ENCODE peak calls at places on chromosomes 2 and 18, in eight cellular contexts. B, D, R, A, L, P, E and I are unnamed samples.

GRCh38 chr2:219078126-219078525 is 17.4 kb upstream of the IHH start:
- DNase-seq in D (no peak), P (no peak), E (no peak), B (no peak), A (no peak), L (no peak), R (no peak), I (no peak)

GRCh38 chr2:218807626-218808025 is 24.0 kb downstream of the PRKAG3 start:
- DNase-seq in D (no peak), E (no peak), B (no peak), P (no peak), R (no peak), L (no peak), A (no peak), I (no peak)

GRCh38 chr2:160209457-160209856 is 9.4 kb upstream of the ITGB6 start:
- DNase-seq in D (no peak), A (no peak), R (no peak), P (no peak), B (no peak), L (no peak), E (no peak), I (no peak)

GRCh38 chr2:166643980-166644379 is 149.9 kb upstream of the SCN7A start:
- DNase-seq in P (no peak), A (no peak), B (no peak), E (no peak), L (no peak), R (no peak), D (no peak), I (no peak)

GRCh38 chr2:218041302-218042165 is 27.5 kb upstream of the RUFY4 start:
- DNase-seq in B (no peak), E (no peak), A (no peak), R (no peak), P (no peak), D (no peak), L (no peak), I (no peak)

GRCh38 chr18:58785171-58785805 is 79.4 kb upstream of the ZNF532 start:
- DNase-seq in D (peak; percentile 88), P (peak; percentile 93), L (no peak), A (peak; percentile 53), R (no peak), B (no peak), E (no peak), I (no peak)

GRCh38 chr18:21393986-21394385 is 152.0 kb downstream of the GREB1L start:
- DNase-seq in A (no peak), R (no peak), E (no peak), D (no peak), B (no peak), L (no peak), P (no peak), I (no peak)

GRCh38 chr18:31189757-31190156 is 27.1 kb upstream of the DSC1 start:
- DNase-seq in L (no peak), E (no peak), P (no peak), R (no peak), D (no peak), B (no peak), A (no peak), I (no peak)

GRCh38 chr2:235160281-235160805 is 208.5 kb downstream of the SH3BP4 start:
- DNase-seq in E (no peak), A (no peak), P (peak; percentile 27), D (no peak), R (no peak), B (no peak), L (no peak), I (no peak)

GRCh38 chr2:223414646-223415045 is 187.5 kb downstream of the SCG2 start:
- DNase-seq in B (no peak), R (no peak), L (no peak), E (no peak), A (no peak), D (no peak), P (no peak), I (no peak)

GRCh38 chr18:58247363-58247834 is 203.4 kb downstream of the NEDD4L start:
- DNase-seq in L (no peak), A (no peak), R (no peak), E (no peak), D (no peak), B (no peak), P (peak; percentile 67), I (no peak)

GRCh38 chr2:188381614-188382013 is 89.9 kb downstream of the GULP1 start:
- DNase-seq in E (no peak), D (peak; percentile 83), A (no peak), L (no peak), B (no peak), R (no peak), P (no peak), I (no peak)

GRCh38 chr2:169189123-169189522 is 119.8 kb downstream of the DHRS9 start:
- DNase-seq in P (no peak), B (no peak), E (no peak), R (no peak), L (no peak), A (no peak), D (no peak), I (no peak)

GRCh38 chr18:67597759-67598158 is 81.2 kb upstream of the DSEL start:
- DNase-seq in L (no peak), E (no peak), B (no peak), R (no peak), P (no peak), D (no peak), A (no peak), I (no peak)

GRCh38 chr2:45964226-45964841 is 312.9 kb downstream of the PRKCE start:
- DNase-seq in R (peak; percentile 80), B (peak; percentile 81), A (peak; percentile 96), P (no peak), E (peak; percentile 36), L (peak; percentile 4), D (peak; percentile 97), I (no peak)

GRCh38 chr2:45891719-45892118 is 240.2 kb downstream of the PRKCE start:
- DNase-seq in L (no peak), B (no peak), D (no peak), R (no peak), A (no peak), P (no peak), E (peak; percentile 64), I (no peak)

GRCh38 chr18:74528913-74529312 is 5.4 kb upstream of the CNDP1 start:
- DNase-seq in R (no peak), P (no peak), A (no peak), E (no peak), D (no peak), B (no peak), L (no peak), I (no peak)

GRCh38 chr2:53445376-53446072 is 322.1 kb upstream of the CHAC2 start:
- DNase-seq in A (no peak), E (no peak), D (no peak), B (no peak), R (no peak), L (no peak), P (no peak), I (no peak)

GRCh38 chr2:160687629-160688028 is 194.0 kb upstream of the RBMS1 start:
- DNase-seq in P (no peak), R (no peak), E (no peak), B (no peak), D (no peak), A (no peak), L (no peak), I (no peak)

GRCh38 chr2:227939271-227940027 is 68.0 kb downstream of the DAW1 start:
- DNase-seq in B (no peak), D (peak; percentile 60), A (no peak), L (no peak), E (peak; percentile 15), R (no peak), P (peak; percentile 71), I (no peak)

GRCh38 chr2:158251356-158251755 is 149.7 kb downstream of the UPP2 start:
- DNase-seq in P (no peak), A (no peak), R (no peak), B (no peak), E (no peak), L (no peak), D (no peak), I (no peak)

DNA sequence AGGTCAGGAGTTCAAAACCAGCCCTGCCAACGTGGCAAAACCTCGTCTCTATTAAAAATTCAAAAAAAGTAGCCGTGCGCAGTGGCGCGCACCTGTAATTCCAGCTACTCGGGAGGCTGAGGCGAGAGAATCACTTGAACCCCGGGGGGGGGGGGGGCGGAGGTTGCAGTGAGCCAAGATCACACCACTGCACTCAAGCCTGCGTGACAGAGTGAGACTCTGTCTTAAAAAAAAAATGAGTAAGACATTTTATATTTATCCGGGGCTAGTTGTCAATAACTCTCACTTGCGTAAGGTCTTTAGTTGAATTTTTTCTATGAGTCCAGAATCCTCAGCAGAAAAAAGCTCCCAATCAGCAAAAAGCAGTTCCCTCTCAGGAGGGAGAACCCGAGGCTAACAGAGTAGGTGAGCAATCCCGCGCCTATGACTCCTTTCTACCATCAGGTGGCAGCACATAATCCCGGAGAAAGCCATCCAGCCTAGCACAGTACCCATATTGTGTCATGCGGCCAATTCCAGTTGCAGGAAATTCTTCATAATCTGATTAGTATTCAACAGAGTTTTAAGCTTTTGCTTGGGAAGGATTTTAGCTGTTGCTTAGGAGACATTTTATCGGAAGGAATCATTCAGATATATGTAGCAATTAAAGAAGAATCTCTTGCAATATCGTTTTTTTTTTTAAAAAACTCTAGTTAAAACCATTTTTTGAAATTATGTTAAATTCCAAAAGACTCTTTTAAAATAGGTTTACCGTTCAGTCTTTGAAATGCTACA is 11.9 kb upstream of the CRYGA start:
- DNase-seq in A (peak; percentile 81), B (peak; percentile 68), R (peak; percentile 77), L (no peak), P (peak; percentile 88), D (peak; percentile 75), E (peak; percentile 77), I (peak; percentile 43)
- H3K4me3 ChIP-seq in A (no peak overlapping the region), B (no peak overlapping the region), R (no peak overlapping the region), L (no peak overlapping the region), P (no peak overlapping the region), D (no peak overlapping the region), E (no peak overlapping the region), I (no peak overlapping the region)

GRCh38 chr2:64975232-64975791 is 13.9 kb upstream of the SLC1A4 start:
- DNase-seq in P (peak; percentile 95), L (no peak), B (no peak), R (no peak), A (no peak), E (no peak), D (peak; percentile 40), I (no peak)
- H3K27ac ChIP-seq in P (no peak overlapping the region), L (no peak overlapping the region), B (no peak overlapping the region), R (no peak overlapping the region), A (no peak overlapping the region), E (no peak overlapping the region), D (no peak overlapping the region), I (no peak overlapping the region)

GRCh38 chr2:216192181-216192580 is 83.0 kb downstream of the XRCC5 start:
- DNase-seq in E (no peak), D (no peak), B (no peak), L (no peak), P (no peak), A (no peak), R (no peak), I (no peak)
- H3K36me3 ChIP-seq in E (no peaks in the 10 kb centered on the region), D (peaks cover 39% of the 10 kb centered on the region), B (peaks cover 51% of the 10 kb centered on the region), L (peaks cover 7% of the 10 kb centered on the region), P (peaks cover 5% of the 10 kb centered on the region), A (no peaks in the 10 kb centered on the region), R (peaks cover 75% of the 10 kb centered on the region), I (peaks cover 53% of the 10 kb centered on the region)

DNA sequence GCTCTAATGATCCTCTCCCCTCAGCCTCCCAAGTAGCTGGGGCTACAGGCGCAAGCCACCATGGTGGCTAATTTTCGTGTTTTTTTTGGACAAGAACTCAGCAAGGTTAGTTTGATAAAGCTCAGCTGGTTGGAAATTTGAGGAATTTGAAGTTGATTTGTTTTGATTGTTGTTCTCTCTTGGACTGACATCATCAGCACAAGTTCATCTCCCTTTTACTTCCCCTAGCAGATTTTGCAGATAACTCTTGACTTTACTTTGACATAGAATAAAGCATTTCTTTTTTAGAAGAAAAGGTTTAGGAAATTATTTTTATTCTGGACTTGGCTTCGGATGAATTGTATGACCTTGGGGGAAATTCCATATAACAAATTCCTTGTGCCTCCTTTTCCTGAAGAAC is 74.9 kb upstream of the DLX2 start:
- DNase-seq in R (no peak), L (no peak), D (no peak), A (no peak), E (no peak), P (no peak), B (no peak), I (no peak)
- H3K4me3 ChIP-seq in R (no peak overlapping the region), L (no peak overlapping the region), D (no peak overlapping the region), A (no peak overlapping the region), E (no peak overlapping the region), P (no peak overlapping the region), B (no peak overlapping the region), I (no peak overlapping the region)